ENCODE peak calls at places on chromosomes 11 and 22, in eight cellular contexts. P is HCT116, J is GM23338, R is H1, D is K562, L is HepG2, Y is endothelial cell of umbilical vein, B is GM12878. X is an unnamed sample. For H3K36me3, the result is how much of the 10 kb centered on the place peaks cover.

GRCh38 chr22:36873614-36874308 is 13.0 kb downstream of the NCF4 start:
- DNase-seq in P (peak), J (peak), R (no peak), D (peak), L (peak), Y (peak), B (peak), X (no peak)

GRCh38 chr11:78020248-78020647 is 2.8 kb downstream of the KCTD14 start:
- DNase-seq in P (no peak), J (peak), R (no peak), D (no peak), L (no peak), Y (no peak), B (no peak), X (no peak)

GRCh38 chr11:2138436-2139117 is 612 bp downstream of the IGF2 start:
- DNase-seq in P (no peak), J (peak), R (no peak), D (peak), L (no peak), Y (no peak), B (no peak), X (no peak)

GRCh38 chr22:19942071-19942885 is 660 bp upstream of the TXNRD2 start:
- DNase-seq in P (no peak), J (no peak), R (no peak), D (peak), L (no peak), Y (peak), B (no peak), X (no peak)

GRCh38 chr11:96001037-96001436 is 77.1 kb upstream of the MTMR2 start:
- DNase-seq in P (no peak), J (no peak), R (no peak), D (no peak), L (no peak), Y (no peak), B (no peak), X (no peak)

GRCh38 chr22:19287889-19288288 is 3.6 kb downstream of the CLTCL1 start:
- DNase-seq in P (no peak), J (no peak), R (no peak), D (no peak), L (no peak), Y (no peak), B (no peak), X (no peak)

GRCh38 chr11:706957-707816 is 1.2 kb downstream of the EPS8L2 start:
- DNase-seq in P (no peak), J (peak), R (no peak), D (peak), L (peak), Y (no peak), B (no peak), X (no peak)

GRCh38 chr11:127470485-127470884 is 469.9 kb upstream of the KIRREL3 start:
- DNase-seq in P (no peak), J (peak), R (peak), D (peak), L (no peak), Y (peak), B (no peak), X (no peak)

GRCh38 chr11:47415949-47416472 is 7.6 kb downstream of the SLC39A13 start:
- DNase-seq in P (peak), J (peak), R (no peak), D (no peak), L (no peak), Y (peak), B (no peak), X (no peak)

GRCh38 chr11:19676508-19677379 is 35.9 kb upstream of the NAV2 start:
- DNase-seq in P (no peak), J (peak), R (no peak), D (no peak), L (no peak), Y (peak), B (no peak), X (no peak)

GRCh38 chr11:44565746-44566558 is 489 bp downstream of the CD82 start:
- DNase-seq in P (no peak), J (peak), R (no peak), D (peak), L (no peak), Y (no peak), B (no peak), X (no peak)

GRCh38 chr22:47219789-47220188 is 457.3 kb downstream of the TBC1D22A start:
- DNase-seq in P (no peak), J (no peak), R (peak), D (no peak), L (no peak), Y (no peak), B (no peak), X (no peak)

GRCh38 chr11:22785251-22785650 is 44.4 kb downstream of the SVIP start:
- DNase-seq in P (no peak), J (no peak), R (no peak), D (no peak), L (no peak), Y (peak), B (no peak), X (no peak)

GRCh38 chr11:86728562-86728961 is 56.1 kb upstream of the ME3 start:
- DNase-seq in P (no peak), J (no peak), R (no peak), D (no peak), L (no peak), Y (no peak), B (no peak), X (no peak)

GRCh38 chr11:76723142-76723541 is 52.6 kb upstream of the LRRC32 start:
- DNase-seq in P (no peak), J (no peak), R (no peak), D (peak), L (no peak), Y (no peak), B (no peak), X (no peak)

GRCh38 chr11:11849127-11849746 is 7.5 kb downstream of the USP47 start:
- DNase-seq in P (peak), J (peak), R (no peak), D (peak), L (peak), Y (peak), B (peak), X (no peak)

GRCh38 chr11:8318536-8318935 is 54.9 kb upstream of the LMO1 start:
- DNase-seq in P (no peak), J (peak), R (peak), D (peak), L (no peak), Y (no peak), B (no peak), X (no peak)

GRCh38 chr11:126231725-126232459 is 20.3 kb downstream of the FAM118B start:
- DNase-seq in P (no peak), J (no peak), R (no peak), D (no peak), L (no peak), Y (peak), B (no peak), X (no peak)

GRCh38 chr11:119100246-119100959 is 1.2 kb downstream of the DPAGT1 start:
- DNase-seq in P (peak), J (peak), R (no peak), D (no peak), L (peak), Y (peak), B (no peak), X (no peak)

GRCh38 chr11:69449320-69450063 is 32.0 kb upstream of the LINC01488 start:
- DNase-seq in P (no peak), J (no peak), R (no peak), D (peak), L (peak), Y (peak), B (no peak), X (no peak)

GRCh38 chr22:47163481-47163875 is 401.0 kb downstream of the TBC1D22A start:
- DNase-seq in P (no peak), J (no peak), R (no peak), D (no peak), L (no peak), Y (no peak), B (no peak), X (no peak)

GRCh38 chr22:36423461-36424404 is 36.0 kb upstream of the MYH9 start:
- DNase-seq in P (no peak), J (peak), R (no peak), D (peak), L (no peak), Y (no peak), B (no peak), X (no peak)

GRCh38 chr11:95111923-95112540 is 22.4 kb downstream of the ENDOD1 start:
- DNase-seq in P (no peak), J (no peak), R (no peak), D (no peak), L (no peak), Y (no peak), B (no peak), X (no peak)

GRCh38 chr11:46381836-46382643 is 571 bp downstream of the MDK start:
- DNase-seq in P (no peak), J (peak), R (peak), D (peak), L (no peak), Y (peak), B (no peak), X (no peak)

GRCh38 chr11:66937334-66937733 is 20.8 kb downstream of the PC start:
- DNase-seq in P (no peak), J (no peak), R (no peak), D (no peak), L (no peak), Y (no peak), B (no peak), X (no peak)

GRCh38 chr22:21758056-21758455 is 22.5 kb upstream of the YPEL1 start:
- DNase-seq in P (no peak), J (no peak), R (no peak), D (no peak), L (no peak), Y (peak), B (no peak), X (no peak)

GRCh38 chr11:105368711-105369110 is 229.1 kb upstream of the CARD18 start:
- DNase-seq in P (no peak), J (peak), R (no peak), D (no peak), L (no peak), Y (no peak), B (no peak), X (no peak)

GRCh38 chr11:34625576-34625975 is 4.7 kb downstream of the EHF start:
- DNase-seq in P (no peak), J (no peak), R (no peak), D (no peak), L (no peak), Y (no peak), B (no peak), X (no peak)

GRCh38 chr11:2584812-2585565 is 114.8 kb downstream of the KCNQ1OT1 start:
- DNase-seq in P (no peak), J (no peak), R (no peak), D (no peak), L (no peak), Y (no peak), B (no peak), X (no peak)

GRCh38 chr11:2737876-2738275 is 38.1 kb upstream of the KCNQ1OT1 start:
- DNase-seq in P (no peak), J (no peak), R (no peak), D (peak), L (no peak), Y (no peak), B (no peak), X (no peak)

GRCh38 chr22:22467112-22467511 is 41.4 kb downstream of the ZNF280B start:
- DNase-seq in P (no peak), J (no peak), R (no peak), D (no peak), L (no peak), Y (no peak), B (no peak), X (no peak)

DNA sequence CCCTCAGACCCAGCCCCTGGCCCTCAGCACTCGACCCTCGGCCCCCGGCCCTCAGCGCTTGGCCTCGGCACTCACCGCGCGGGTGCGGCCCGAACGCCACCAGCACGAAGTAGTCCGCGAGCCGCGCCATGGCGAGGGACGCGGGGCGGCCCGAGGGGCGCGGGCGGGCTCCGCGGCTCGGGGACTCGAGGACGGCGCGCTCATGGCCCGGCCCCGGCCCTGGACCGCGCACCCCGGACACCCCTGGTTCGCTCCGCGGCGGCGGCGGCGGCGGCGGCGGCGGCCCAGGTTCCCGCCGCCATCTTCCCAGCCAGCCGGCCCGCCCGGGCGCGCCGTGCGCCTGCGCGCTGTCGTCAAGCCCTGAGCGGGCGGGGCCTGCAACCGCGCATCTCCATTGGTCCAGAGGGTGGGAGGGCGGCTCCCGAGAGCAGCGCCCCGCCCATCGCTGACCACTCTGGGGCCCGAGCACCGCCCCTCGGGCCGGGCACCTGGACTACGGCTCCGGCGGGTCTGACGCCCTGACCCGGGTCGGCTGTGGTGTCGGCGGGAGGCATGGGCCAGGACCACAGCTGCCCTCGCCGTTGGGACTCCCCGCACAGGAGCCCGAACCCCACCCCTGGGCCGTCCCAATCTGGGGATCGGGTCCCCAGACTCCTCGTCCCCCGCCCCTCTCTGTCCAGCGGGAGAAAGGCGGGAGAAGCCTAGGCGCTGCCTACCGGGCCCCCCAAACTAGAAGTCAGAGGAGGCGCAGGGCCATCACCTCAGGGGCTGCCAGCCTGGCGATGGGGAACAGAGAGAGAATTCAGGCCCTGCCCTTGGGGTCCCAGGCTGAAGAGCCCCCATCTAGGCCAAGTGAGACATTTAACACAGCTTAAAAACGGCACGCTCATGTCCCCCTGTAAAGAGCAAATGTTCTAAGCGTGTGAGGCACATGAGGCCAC is at the start of gene SBF1:
- DNase-seq in P (peak), J (peak), R (peak), D (peak), L (peak), Y (peak), B (peak), X (no peak)
- TF ChIP-seq POLR2AphosphoS5 in P (peak), J (peak), R (no peak), D (no peak), L (peak), Y (peak), B (no peak), X (peak)

DNA sequence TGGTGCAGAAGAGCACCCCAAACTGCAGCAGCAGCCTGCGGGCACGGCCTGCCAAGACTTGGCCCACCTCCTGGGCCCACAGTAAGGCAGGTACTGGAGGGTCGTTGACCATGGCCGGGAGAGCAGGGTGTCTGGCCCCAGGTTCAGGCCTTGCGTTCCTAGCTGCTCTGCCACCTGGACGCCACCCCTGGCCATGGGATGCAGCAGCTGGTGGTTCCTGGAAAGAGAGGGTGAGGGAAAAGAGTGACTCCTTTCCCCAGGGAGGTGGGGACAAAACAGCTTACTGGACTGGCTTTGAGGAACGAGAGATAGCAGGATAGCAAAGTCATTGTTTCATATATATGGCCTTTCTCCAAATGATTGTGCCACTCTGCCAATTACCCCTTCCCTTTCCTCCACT is 1.8 kb downstream of the BSCL2 start:
- DNase-seq in P (no peak), J (peak), R (no peak), D (peak), L (no peak), Y (no peak), B (no peak), X (no peak)
- H3K36me3 ChIP-seq in P (under half), J (under half), R (under half), D (half or more), L (under half), Y (under half), B (under half), X (under half)

GRCh38 chr22:45891471-45891995 is 85.4 kb downstream of the WNT7B start:
- DNase-seq in P (no peak), J (no peak), R (no peak), D (no peak), L (no peak), Y (no peak), B (no peak), X (no peak)
- TF ChIP-seq EZH2 in P (no peak), J (no peak), R (no peak), D (no peak), L (no peak), Y (no peak), B (no peak), X (no peak)

DNA sequence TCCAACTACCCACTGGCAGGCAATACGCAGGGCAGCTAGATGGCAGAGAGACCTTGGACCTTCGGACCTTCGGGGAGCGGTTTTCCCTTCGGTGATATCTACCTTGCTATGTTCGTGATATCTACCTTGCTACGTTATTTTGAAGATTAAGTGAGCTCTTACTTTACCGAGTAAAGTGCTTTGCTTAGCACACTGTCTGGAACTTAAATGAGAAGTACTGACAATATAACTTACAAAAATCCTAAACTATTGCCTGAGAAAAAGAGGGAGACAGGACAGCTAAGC is 1.0 kb upstream of the PRDM10 start:
- DNase-seq in P (no peak), J (no peak), R (no peak), D (no peak), L (no peak), Y (no peak), B (no peak), X (no peak)
- TF ChIP-seq POLR2AphosphoS5 in P (no peak), J (no peak), R (no peak), D (no peak), L (peak), Y (no peak), B (no peak), X (no peak)

GRCh38 chr11:64371201-64371600 is 12.2 kb downstream of the RPS6KA4 start:
- DNase-seq in P (no peak), J (no peak), R (no peak), D (no peak), L (no peak), Y (no peak), B (no peak), X (no peak)

GRCh38 chr11:64367931-64368672 is 9.1 kb downstream of the RPS6KA4 start:
- DNase-seq in P (no peak), J (peak), R (no peak), D (no peak), L (no peak), Y (no peak), B (no peak), X (no peak)

GRCh38 chr11:64368673-64369074 is 9.7 kb downstream of the RPS6KA4 start:
- DNase-seq in P (no peak), J (peak), R (peak), D (no peak), L (no peak), Y (no peak), B (no peak), X (no peak)

GRCh38 chr11:64372021-64372420 is 13.1 kb downstream of the RPS6KA4 start:
- DNase-seq in P (no peak), J (no peak), R (no peak), D (no peak), L (no peak), Y (no peak), B (no peak), X (no peak)

GRCh38 chr11:64369440-64370135 is 10.6 kb downstream of the RPS6KA4 start:
- DNase-seq in P (no peak), J (peak), R (peak), D (no peak), L (no peak), Y (no peak), B (no peak), X (no peak)
- H3K36me3 ChIP-seq in P (under half), J (under half), R (under half), D (under half), L (under half), Y (under half), B (under half), X (under half)

GRCh38 chr11:60924110-60924905 is at the start of gene TMEM132A:
- DNase-seq in P (peak), J (peak), R (peak), D (peak), L (peak), Y (peak), B (no peak), X (no peak)
- TF ChIP-seq EZH2 in P (no peak), J (no peak), R (peak), D (no peak), L (no peak), Y (no peak), B (no peak), X (no peak)

DNA sequence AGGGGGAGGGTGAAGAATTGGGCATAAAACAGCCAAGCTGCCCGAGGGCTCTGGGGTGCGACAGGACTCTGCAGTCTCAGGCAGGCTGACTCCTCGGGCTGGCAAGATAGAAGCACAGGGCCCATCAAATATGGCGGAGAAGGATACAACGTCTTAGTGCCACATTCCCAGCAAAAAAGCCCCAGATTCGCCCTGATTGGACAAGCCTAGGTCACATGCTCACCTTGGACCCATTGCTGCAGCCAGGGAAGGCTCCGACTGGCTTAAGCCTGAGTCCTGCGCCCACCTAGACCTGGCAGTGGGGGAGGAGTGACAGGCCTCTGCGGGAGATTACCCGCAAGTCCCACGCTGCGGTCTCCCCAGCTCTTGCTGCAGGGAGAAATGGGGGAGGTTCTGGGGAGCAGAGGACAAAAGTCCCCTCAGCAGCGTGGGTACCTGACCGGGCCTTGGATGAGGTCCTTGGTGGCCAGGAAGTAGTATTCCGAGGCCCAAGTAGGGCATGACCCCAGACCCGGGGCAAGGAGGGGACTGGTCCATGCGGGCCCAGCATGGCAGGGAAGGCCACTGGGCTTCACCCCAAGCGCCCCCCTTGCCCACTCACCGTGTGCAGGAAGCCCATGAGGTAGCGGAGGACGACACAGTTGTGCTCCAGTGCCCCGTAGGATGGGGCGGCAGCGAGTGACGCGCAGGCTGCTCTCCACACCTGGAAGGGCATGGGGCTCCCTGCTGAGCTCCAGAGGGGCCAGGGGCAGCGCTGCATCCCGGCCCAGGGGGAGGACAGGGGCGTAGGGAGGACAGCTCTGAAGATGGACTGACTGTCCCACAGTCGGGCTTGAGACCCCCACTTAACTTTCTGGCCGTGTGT is 113.0 kb downstream of the ARHGAP8 start:
- DNase-seq in P (no peak), J (peak), R (no peak), D (no peak), L (no peak), Y (no peak), B (no peak), X (no peak)
- TF ChIP-seq POLR2AphosphoS5 in P (no peak), J (no peak), R (no peak), D (no peak), L (no peak), Y (no peak), B (no peak), X (no peak)

DNA sequence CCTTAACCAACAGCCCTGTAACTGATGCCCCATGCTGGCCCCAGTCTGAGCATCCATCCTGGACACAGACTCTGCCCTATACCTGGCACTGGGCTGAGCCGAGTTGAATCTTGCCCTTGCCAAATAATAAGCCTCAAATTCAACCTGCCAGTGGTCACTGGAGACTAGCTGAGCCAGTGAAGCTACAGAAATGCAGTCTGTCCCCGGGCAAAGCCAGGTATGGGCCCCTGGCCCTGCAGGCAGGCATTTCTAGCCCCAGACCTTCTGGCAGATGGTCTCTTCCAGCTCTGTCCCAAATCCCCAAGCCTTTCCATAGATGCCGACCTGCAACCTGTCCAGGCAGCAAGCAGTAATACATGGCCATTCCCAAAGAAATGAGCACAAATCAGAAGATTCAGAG is 4.7 kb downstream of the CLPB start:
- DNase-seq in P (no peak), J (no peak), R (no peak), D (no peak), L (no peak), Y (no peak), B (no peak), X (no peak)
- H3K36me3 ChIP-seq in P (under half), J (under half), R (under half), D (half or more), L (under half), Y (under half), B (under half), X (under half)

X was measured in SK-N-MC.